ENCODE peak calls at places on chromosomes 1 and 21, in eight cellular contexts. One of them, this sample, is unnamed.

GRCh38 chr1:211337430-211338227 is 11.0 kb downstream of the TRAF5 start:
- DNase-seq in transverse colon: no peak
- DNase-seq in CD8-positive, alpha-beta T cell: no peak
- DNase-seq in aorta: no peak
- DNase-seq in stomach: no peak
- DNase-seq in adipocyte: no peak
- DNase-seq in H9: no peak
- DNase-seq in SK-N-SH: no peak
- DNase-seq in this sample: no peak

GRCh38 chr21:29238967-29239289 is 59.8 kb upstream of the BACH1 start:
- DNase-seq in transverse colon: no peak
- DNase-seq in CD8-positive, alpha-beta T cell: no peak
- DNase-seq in aorta: no peak
- DNase-seq in stomach: no peak
- DNase-seq in adipocyte: peak; percentile 44
- DNase-seq in H9: no peak
- DNase-seq in SK-N-SH: no peak
- DNase-seq in this sample: no peak

GRCh38 chr21:16570196-16570595 is 840.4 kb downstream of the USP25 start:
- DNase-seq in transverse colon: no peak
- DNase-seq in CD8-positive, alpha-beta T cell: no peak
- DNase-seq in aorta: no peak
- DNase-seq in stomach: no peak
- DNase-seq in adipocyte: no peak
- DNase-seq in H9: no peak
- DNase-seq in SK-N-SH: no peak
- DNase-seq in this sample: no peak

GRCh38 chr1:217333939-217334338 is 297.0 kb downstream of the GPATCH2 start:
- DNase-seq in transverse colon: peak; percentile 9
- DNase-seq in CD8-positive, alpha-beta T cell: no peak
- DNase-seq in aorta: no peak
- DNase-seq in stomach: no peak
- DNase-seq in adipocyte: peak; percentile 36
- DNase-seq in H9: peak; percentile 75
- DNase-seq in SK-N-SH: peak; percentile 58
- DNase-seq in this sample: no peak

GRCh38 chr1:87208936-87209335 is 119.7 kb upstream of the LMO4 start:
- DNase-seq in transverse colon: no peak
- DNase-seq in CD8-positive, alpha-beta T cell: no peak
- DNase-seq in aorta: no peak
- DNase-seq in stomach: no peak
- DNase-seq in adipocyte: no peak
- DNase-seq in H9: no peak
- DNase-seq in SK-N-SH: no peak
- DNase-seq in this sample: no peak

GRCh38 chr1:1200876-1201810 is 5.2 kb downstream of the TNFRSF18 start:
- DNase-seq in transverse colon: peak; percentile 72
- DNase-seq in CD8-positive, alpha-beta T cell: peak; percentile 87
- DNase-seq in aorta: peak; percentile 90
- DNase-seq in stomach: peak; percentile 49
- DNase-seq in adipocyte: peak; percentile 79
- DNase-seq in H9: peak; percentile 45
- DNase-seq in SK-N-SH: peak; percentile 76
- DNase-seq in this sample: no peak

GRCh38 chr1:198936371-198937083 is 297.7 kb downstream of the PTPRC start:
- DNase-seq in transverse colon: no peak
- DNase-seq in CD8-positive, alpha-beta T cell: no peak
- DNase-seq in aorta: no peak
- DNase-seq in stomach: no peak
- DNase-seq in adipocyte: peak; percentile 76
- DNase-seq in H9: no peak
- DNase-seq in SK-N-SH: no peak
- DNase-seq in this sample: no peak

GRCh38 chr1:223864084-223864483 is 18.3 kb upstream of the TP53BP2 start:
- DNase-seq in transverse colon: no peak
- DNase-seq in CD8-positive, alpha-beta T cell: no peak
- DNase-seq in aorta: no peak
- DNase-seq in stomach: no peak
- DNase-seq in adipocyte: no peak
- DNase-seq in H9: no peak
- DNase-seq in SK-N-SH: no peak
- DNase-seq in this sample: no peak

GRCh38 chr21:36156815-36157670 is at the start of gene DOP1B:
- DNase-seq in transverse colon: peak; percentile 67
- DNase-seq in CD8-positive, alpha-beta T cell: peak; percentile 48
- DNase-seq in aorta: no peak
- DNase-seq in stomach: no peak
- DNase-seq in adipocyte: peak; percentile 37
- DNase-seq in H9: no peak
- DNase-seq in SK-N-SH: no peak
- DNase-seq in this sample: no peak

GRCh38 chr1:204480515-204480914 is 14.1 kb downstream of the PIK3C2B start:
- DNase-seq in transverse colon: no peak
- DNase-seq in CD8-positive, alpha-beta T cell: no peak
- DNase-seq in aorta: no peak
- DNase-seq in stomach: no peak
- DNase-seq in adipocyte: no peak
- DNase-seq in H9: no peak
- DNase-seq in SK-N-SH: no peak
- DNase-seq in this sample: no peak

GRCh38 chr1:112704511-112704907 is 2.4 kb downstream of the RHOC start:
- DNase-seq in transverse colon: no peak
- DNase-seq in CD8-positive, alpha-beta T cell: no peak
- DNase-seq in aorta: no peak
- DNase-seq in stomach: no peak
- DNase-seq in adipocyte: no peak
- DNase-seq in H9: no peak
- DNase-seq in SK-N-SH: no peak
- DNase-seq in this sample: peak; percentile 83

GRCh38 chr1:218816999-218817398 is 356.7 kb upstream of the LYPLAL1 start:
- DNase-seq in transverse colon: no peak
- DNase-seq in CD8-positive, alpha-beta T cell: no peak
- DNase-seq in aorta: no peak
- DNase-seq in stomach: no peak
- DNase-seq in adipocyte: no peak
- DNase-seq in H9: no peak
- DNase-seq in SK-N-SH: no peak
- DNase-seq in this sample: no peak

GRCh38 chr21:35818597-35818996 is 241.7 kb downstream of the SETD4 start:
- DNase-seq in transverse colon: no peak
- DNase-seq in CD8-positive, alpha-beta T cell: no peak
- DNase-seq in aorta: no peak
- DNase-seq in stomach: no peak
- DNase-seq in adipocyte: no peak
- DNase-seq in H9: no peak
- DNase-seq in SK-N-SH: no peak
- DNase-seq in this sample: no peak

GRCh38 chr21:23686737-23687136 is 1920.5 kb downstream of the MRPL39 start:
- DNase-seq in transverse colon: no peak
- DNase-seq in CD8-positive, alpha-beta T cell: no peak
- DNase-seq in aorta: no peak
- DNase-seq in stomach: no peak
- DNase-seq in adipocyte: no peak
- DNase-seq in H9: no peak
- DNase-seq in SK-N-SH: no peak
- DNase-seq in this sample: no peak

GRCh38 chr1:209057083-209057482 is 526.4 kb upstream of the CAMK1G start:
- DNase-seq in transverse colon: no peak
- DNase-seq in CD8-positive, alpha-beta T cell: no peak
- DNase-seq in aorta: no peak
- DNase-seq in stomach: no peak
- DNase-seq in adipocyte: no peak
- DNase-seq in H9: no peak
- DNase-seq in SK-N-SH: no peak
- DNase-seq in this sample: no peak

GRCh38 chr1:114359791-114360190 is 151.2 kb downstream of the TRIM33 start:
- DNase-seq in transverse colon: no peak
- DNase-seq in CD8-positive, alpha-beta T cell: no peak
- DNase-seq in aorta: no peak
- DNase-seq in stomach: no peak
- DNase-seq in adipocyte: no peak
- DNase-seq in H9: no peak
- DNase-seq in SK-N-SH: no peak
- DNase-seq in this sample: no peak

GRCh38 chr1:230575886-230576477 is 66.3 kb upstream of the COG2 start:
- DNase-seq in transverse colon: no peak
- DNase-seq in CD8-positive, alpha-beta T cell: no peak
- DNase-seq in aorta: no peak
- DNase-seq in stomach: no peak
- DNase-seq in adipocyte: no peak
- DNase-seq in H9: no peak
- DNase-seq in SK-N-SH: no peak
- DNase-seq in this sample: no peak

GRCh38 chr1:114428083-114428754 is 82.8 kb downstream of the TRIM33 start:
- DNase-seq in transverse colon: no peak
- DNase-seq in CD8-positive, alpha-beta T cell: no peak
- DNase-seq in aorta: no peak
- DNase-seq in stomach: no peak
- DNase-seq in adipocyte: peak; percentile 67
- DNase-seq in H9: no peak
- DNase-seq in SK-N-SH: no peak
- DNase-seq in this sample: no peak

GRCh38 chr1:26535201-26535600 is 5.6 kb downstream of the RPS6KA1 start:
- DNase-seq in transverse colon: peak; percentile 65
- DNase-seq in CD8-positive, alpha-beta T cell: no peak
- DNase-seq in aorta: no peak
- DNase-seq in stomach: no peak
- DNase-seq in adipocyte: no peak
- DNase-seq in H9: no peak
- DNase-seq in SK-N-SH: no peak
- DNase-seq in this sample: no peak

GRCh38 chr1:15950302-15950701 is 25.6 kb downstream of the ZBTB17 start:
- DNase-seq in transverse colon: no peak
- DNase-seq in CD8-positive, alpha-beta T cell: no peak
- DNase-seq in aorta: no peak
- DNase-seq in stomach: no peak
- DNase-seq in adipocyte: no peak
- DNase-seq in H9: no peak
- DNase-seq in SK-N-SH: no peak
- DNase-seq in this sample: no peak

GRCh38 chr1:15949453-15950245 is 26.3 kb downstream of the ZBTB17 start:
- DNase-seq in transverse colon: peak; percentile 88
- DNase-seq in CD8-positive, alpha-beta T cell: peak; percentile 96
- DNase-seq in aorta: peak; percentile 97
- DNase-seq in stomach: peak; percentile 77
- DNase-seq in adipocyte: peak; percentile 91
- DNase-seq in H9: peak; percentile 80
- DNase-seq in SK-N-SH: peak; percentile 73
- DNase-seq in this sample: peak; percentile 99

GRCh38 chr1:15948091-15948591 is 27.8 kb downstream of the ZBTB17 start:
- DNase-seq in transverse colon: no peak
- DNase-seq in CD8-positive, alpha-beta T cell: no peak
- DNase-seq in aorta: peak; percentile 77
- DNase-seq in stomach: no peak
- DNase-seq in adipocyte: no peak
- DNase-seq in H9: no peak
- DNase-seq in SK-N-SH: no peak
- DNase-seq in this sample: no peak

GRCh38 chr1:15947382-15948090 is 28.4 kb downstream of the ZBTB17 start:
- DNase-seq in transverse colon: no peak
- DNase-seq in CD8-positive, alpha-beta T cell: no peak
- DNase-seq in aorta: no peak
- DNase-seq in stomach: no peak
- DNase-seq in adipocyte: no peak
- DNase-seq in H9: no peak
- DNase-seq in SK-N-SH: no peak
- DNase-seq in this sample: no peak

DNA sequence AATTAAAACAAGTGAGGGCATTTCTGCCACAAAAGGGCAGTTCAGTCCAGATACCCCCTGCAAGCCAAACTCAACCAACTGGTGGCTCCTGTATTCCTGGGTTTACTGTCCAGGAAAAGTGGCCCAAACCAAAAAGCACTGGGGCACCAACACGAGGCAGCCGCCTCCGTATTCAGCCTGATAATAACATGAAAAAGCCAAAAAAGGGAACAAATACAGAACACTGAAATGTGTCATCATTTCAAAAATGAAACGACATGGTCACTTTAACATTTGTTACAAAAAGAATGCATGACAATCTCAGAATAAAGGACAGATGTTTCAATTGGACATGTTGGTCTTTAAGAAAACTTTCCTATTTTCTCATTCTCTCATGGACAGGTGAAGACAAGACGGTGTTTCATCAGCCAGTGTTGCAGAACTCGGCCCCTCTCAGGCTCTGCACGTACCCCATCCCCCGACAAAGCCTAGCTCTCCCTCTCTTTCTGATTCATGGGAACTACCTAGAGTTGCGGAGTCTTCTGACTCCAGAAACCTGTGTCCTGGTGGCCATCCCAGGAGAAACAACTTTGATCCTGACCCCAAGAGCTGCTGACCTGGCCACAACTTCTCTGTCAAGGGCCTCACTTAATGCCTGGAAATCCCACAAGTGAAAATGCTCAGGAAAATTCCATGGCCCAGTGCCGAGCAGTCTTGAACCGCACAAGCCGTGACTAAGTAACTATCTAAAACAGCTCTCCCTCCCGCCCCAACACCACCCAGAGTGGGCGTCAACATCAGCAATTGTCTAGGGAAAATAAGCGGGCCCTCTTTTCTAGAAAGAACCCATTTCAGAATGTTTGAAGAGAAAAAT is 27.1 kb downstream of the ZBTB17 start:
- DNase-seq in transverse colon: peak; percentile 60
- DNase-seq in CD8-positive, alpha-beta T cell: no peak
- DNase-seq in aorta: peak; percentile 93
- DNase-seq in stomach: peak; percentile 38
- DNase-seq in adipocyte: peak; percentile 95
- DNase-seq in H9: no peak
- DNase-seq in SK-N-SH: no peak
- DNase-seq in this sample: peak; percentile 92
- H3K4me1 ChIP-seq in transverse colon: peaks cover 41% of the 10 kb centered on the region
- H3K4me1 ChIP-seq in CD8-positive, alpha-beta T cell: peaks cover 43% of the 10 kb centered on the region
- H3K4me1 ChIP-seq in aorta: peaks cover 6% of the 10 kb centered on the region
- H3K4me1 ChIP-seq in stomach: peaks cover 61% of the 10 kb centered on the region
- H3K4me1 ChIP-seq in adipocyte: peaks cover 65% of the 10 kb centered on the region
- H3K4me1 ChIP-seq in H9: peaks cover 3% of the 10 kb centered on the region
- H3K4me1 ChIP-seq in SK-N-SH: peaks cover 55% of the 10 kb centered on the region
- H3K4me1 ChIP-seq in this sample: peaks cover 60% of the 10 kb centered on the region

GRCh38 chr1:202858789-202859414 is 30.0 kb downstream of the RABIF start:
- DNase-seq in transverse colon: peak; percentile 13
- DNase-seq in CD8-positive, alpha-beta T cell: no peak
- DNase-seq in aorta: no peak
- DNase-seq in stomach: no peak
- DNase-seq in adipocyte: no peak
- DNase-seq in H9: no peak
- DNase-seq in SK-N-SH: no peak
- DNase-seq in this sample: peak; percentile 73
- H3K4me1 ChIP-seq in transverse colon: peaks cover 56% of the 10 kb centered on the region
- H3K4me1 ChIP-seq in CD8-positive, alpha-beta T cell: peaks cover 4% of the 10 kb centered on the region
- H3K4me1 ChIP-seq in aorta: no peaks in the 10 kb centered on the region
- H3K4me1 ChIP-seq in stomach: peaks cover 4% of the 10 kb centered on the region
- H3K4me1 ChIP-seq in adipocyte: peaks cover 16% of the 10 kb centered on the region
- H3K4me1 ChIP-seq in H9: peaks cover 2% of the 10 kb centered on the region
- H3K4me1 ChIP-seq in SK-N-SH: no peaks in the 10 kb centered on the region
- H3K4me1 ChIP-seq in this sample: peaks cover 13% of the 10 kb centered on the region

GRCh38 chr1:34800214-34800613 is 7.4 kb downstream of the GJA4 start:
- DNase-seq in transverse colon: no peak
- DNase-seq in CD8-positive, alpha-beta T cell: no peak
- DNase-seq in aorta: no peak
- DNase-seq in stomach: no peak
- DNase-seq in adipocyte: peak; percentile 43
- DNase-seq in H9: no peak
- DNase-seq in SK-N-SH: no peak
- DNase-seq in this sample: no peak
- H3K4me1 ChIP-seq in transverse colon: no peaks in the 10 kb centered on the region
- H3K4me1 ChIP-seq in CD8-positive, alpha-beta T cell: no peaks in the 10 kb centered on the region
- H3K4me1 ChIP-seq in aorta: no peaks in the 10 kb centered on the region
- H3K4me1 ChIP-seq in stomach: no peaks in the 10 kb centered on the region
- H3K4me1 ChIP-seq in adipocyte: no peaks in the 10 kb centered on the region
- H3K4me1 ChIP-seq in H9: no peaks in the 10 kb centered on the region
- H3K4me1 ChIP-seq in SK-N-SH: no peaks in the 10 kb centered on the region
- H3K4me1 ChIP-seq in this sample: no peaks in the 10 kb centered on the region

GRCh38 chr1:40703316-40703715 is 11.8 kb downstream of the NFYC start:
- DNase-seq in transverse colon: no peak
- DNase-seq in CD8-positive, alpha-beta T cell: no peak
- DNase-seq in aorta: no peak
- DNase-seq in stomach: no peak
- DNase-seq in adipocyte: peak; percentile 12
- DNase-seq in H9: no peak
- DNase-seq in SK-N-SH: no peak
- DNase-seq in this sample: no peak
- H3K4me1 ChIP-seq in transverse colon: peaks cover 26% of the 10 kb centered on the region
- H3K4me1 ChIP-seq in CD8-positive, alpha-beta T cell: peaks cover 8% of the 10 kb centered on the region
- H3K4me1 ChIP-seq in aorta: peaks cover 3% of the 10 kb centered on the region
- H3K4me1 ChIP-seq in stomach: peaks cover 27% of the 10 kb centered on the region
- H3K4me1 ChIP-seq in adipocyte: peaks cover 17% of the 10 kb centered on the region
- H3K4me1 ChIP-seq in H9: peaks cover 4% of the 10 kb centered on the region
- H3K4me1 ChIP-seq in SK-N-SH: peaks cover 4% of the 10 kb centered on the region
- H3K4me1 ChIP-seq in this sample: no peaks in the 10 kb centered on the region